ENCODE peak calls at places on chromosomes 11 and 22, in five cellular contexts. One of them, this sample, is unnamed. For H3K36me3, the result is how much of the 10 kb centered on the place peaks cover.

GRCh38 chr22:48496987-48497650 is 1330.6 kb downstream of the BRD1 start:
- DNase-seq in esophagus muscularis mucosa: no peak
- DNase-seq in adrenal gland: no peak
- DNase-seq in lower lobe of right lung: peak
- DNase-seq in MM.1S: no peak
- DNase-seq in this sample: no peak

GRCh38 chr22:36544107-36544620 is 15.2 kb upstream of the EIF3D start:
- DNase-seq in MM.1S: no peak
- DNase-seq in esophagus muscularis mucosa: no peak
- DNase-seq in lower lobe of right lung: no peak
- DNase-seq in adrenal gland: no peak
- DNase-seq in this sample: no peak

GRCh38 chr11:61068581-61068980 is 33.7 kb upstream of the CD5 start:
- DNase-seq in adrenal gland: no peak
- DNase-seq in MM.1S: no peak
- DNase-seq in esophagus muscularis mucosa: no peak
- DNase-seq in lower lobe of right lung: no peak
- DNase-seq in this sample: no peak

GRCh38 chr11:76201056-76201455 is 5.2 kb downstream of the WNT11 start:
- DNase-seq in adrenal gland: no peak
- DNase-seq in lower lobe of right lung: no peak
- DNase-seq in MM.1S: no peak
- DNase-seq in esophagus muscularis mucosa: no peak
- DNase-seq in this sample: no peak

GRCh38 chr22:21778705-21779363 is 43.2 kb upstream of the YPEL1 start:
- DNase-seq in MM.1S: no peak
- DNase-seq in esophagus muscularis mucosa: no peak
- DNase-seq in lower lobe of right lung: no peak
- DNase-seq in adrenal gland: no peak
- DNase-seq in this sample: no peak

GRCh38 chr11:66280428-66280827 is 2.5 kb downstream of the CNIH2 start:
- DNase-seq in MM.1S: no peak
- DNase-seq in adrenal gland: peak
- DNase-seq in esophagus muscularis mucosa: no peak
- DNase-seq in lower lobe of right lung: no peak
- DNase-seq in this sample: no peak

GRCh38 chr11:23554002-23554401 is 693.7 kb upstream of the CCDC179 start:
- DNase-seq in esophagus muscularis mucosa: no peak
- DNase-seq in lower lobe of right lung: no peak
- DNase-seq in adrenal gland: no peak
- DNase-seq in MM.1S: no peak
- DNase-seq in this sample: no peak

GRCh38 chr11:126265801-126266200 is 2.9 kb downstream of the SRPRA start:
- DNase-seq in lower lobe of right lung: no peak
- DNase-seq in adrenal gland: no peak
- DNase-seq in MM.1S: no peak
- DNase-seq in esophagus muscularis mucosa: no peak
- DNase-seq in this sample: no peak

GRCh38 chr22:37546436-37547248 is 13.6 kb upstream of the CDC42EP1 start:
- DNase-seq in lower lobe of right lung: peak
- DNase-seq in esophagus muscularis mucosa: no peak
- DNase-seq in adrenal gland: peak
- DNase-seq in MM.1S: no peak
- DNase-seq in this sample: no peak

GRCh38 chr11:131883332-131883731 is 512.9 kb downstream of the NTM start:
- DNase-seq in adrenal gland: no peak
- DNase-seq in lower lobe of right lung: no peak
- DNase-seq in esophagus muscularis mucosa: no peak
- DNase-seq in MM.1S: no peak
- DNase-seq in this sample: no peak

GRCh38 chr11:72084960-72085359 is 4.3 kb downstream of the LRRC51 start:
- DNase-seq in lower lobe of right lung: no peak
- DNase-seq in adrenal gland: no peak
- DNase-seq in esophagus muscularis mucosa: no peak
- DNase-seq in MM.1S: no peak
- DNase-seq in this sample: no peak

GRCh38 chr11:19079643-19080440 is 19.3 kb upstream of the MRGPRX2 start:
- DNase-seq in esophagus muscularis mucosa: peak
- DNase-seq in lower lobe of right lung: no peak
- DNase-seq in adrenal gland: peak
- DNase-seq in MM.1S: no peak
- DNase-seq in this sample: no peak

GRCh38 chr11:74341926-74342325 is 30.5 kb upstream of the P4HA3 start:
- DNase-seq in esophagus muscularis mucosa: no peak
- DNase-seq in adrenal gland: no peak
- DNase-seq in lower lobe of right lung: no peak
- DNase-seq in MM.1S: no peak
- DNase-seq in this sample: no peak

GRCh38 chr22:42419328-42419881 is 12.8 kb downstream of the NFAM1 start:
- DNase-seq in adrenal gland: no peak
- DNase-seq in MM.1S: peak
- DNase-seq in lower lobe of right lung: no peak
- DNase-seq in esophagus muscularis mucosa: no peak
- DNase-seq in this sample: no peak

GRCh38 chr22:31937328-31937727 is 7.0 kb upstream of the YWHAH start:
- DNase-seq in MM.1S: no peak
- DNase-seq in esophagus muscularis mucosa: no peak
- DNase-seq in adrenal gland: no peak
- DNase-seq in lower lobe of right lung: no peak
- DNase-seq in this sample: no peak

GRCh38 chr11:124754309-124754708 is 2.3 kb upstream of the VSIG2 start:
- DNase-seq in lower lobe of right lung: no peak
- DNase-seq in esophagus muscularis mucosa: no peak
- DNase-seq in adrenal gland: no peak
- DNase-seq in MM.1S: no peak
- DNase-seq in this sample: no peak

GRCh38 chr11:43936081-43936480 is 6.4 kb upstream of the C11orf96 start:
- DNase-seq in esophagus muscularis mucosa: no peak
- DNase-seq in MM.1S: no peak
- DNase-seq in lower lobe of right lung: no peak
- DNase-seq in adrenal gland: no peak
- DNase-seq in this sample: no peak

GRCh38 chr11:121547574-121547973 is 94.8 kb upstream of the SORL1-AS1 start:
- DNase-seq in esophagus muscularis mucosa: no peak
- DNase-seq in MM.1S: no peak
- DNase-seq in adrenal gland: no peak
- DNase-seq in lower lobe of right lung: no peak
- DNase-seq in this sample: no peak

GRCh38 chr11:27705873-27706820 is 5.9 kb upstream of the BDNF start:
- DNase-seq in adrenal gland: no peak
- DNase-seq in MM.1S: peak
- DNase-seq in lower lobe of right lung: no peak
- DNase-seq in esophagus muscularis mucosa: no peak
- DNase-seq in this sample: no peak

GRCh38 chr11:14184548-14184947 is 174.4 kb downstream of the RRAS2 start:
- DNase-seq in adrenal gland: no peak
- DNase-seq in MM.1S: no peak
- DNase-seq in lower lobe of right lung: no peak
- DNase-seq in esophagus muscularis mucosa: peak
- DNase-seq in this sample: no peak

GRCh38 chr11:124825876-124826275 is 25.7 kb upstream of the MSANTD2 start:
- DNase-seq in lower lobe of right lung: no peak
- DNase-seq in esophagus muscularis mucosa: no peak
- DNase-seq in adrenal gland: no peak
- DNase-seq in MM.1S: no peak
- DNase-seq in this sample: no peak

GRCh38 chr11:115287266-115287665 is 216.9 kb downstream of the CADM1 start:
- DNase-seq in esophagus muscularis mucosa: no peak
- DNase-seq in MM.1S: no peak
- DNase-seq in adrenal gland: no peak
- DNase-seq in lower lobe of right lung: no peak
- DNase-seq in this sample: no peak

GRCh38 chr22:25853902-25854301 is 111.9 kb downstream of the MYO18B start:
- DNase-seq in MM.1S: no peak
- DNase-seq in adrenal gland: no peak
- DNase-seq in lower lobe of right lung: no peak
- DNase-seq in esophagus muscularis mucosa: no peak
- DNase-seq in this sample: no peak

GRCh38 chr11:73961321-73961720 is 10.5 kb downstream of the DNAJB13 start:
- DNase-seq in lower lobe of right lung: no peak
- DNase-seq in adrenal gland: no peak
- DNase-seq in MM.1S: no peak
- DNase-seq in esophagus muscularis mucosa: no peak
- DNase-seq in this sample: no peak

GRCh38 chr11:130413383-130414106 is 14.9 kb downstream of the ADAMTS8 start:
- DNase-seq in MM.1S: no peak
- DNase-seq in esophagus muscularis mucosa: no peak
- DNase-seq in lower lobe of right lung: no peak
- DNase-seq in adrenal gland: no peak
- DNase-seq in this sample: no peak

GRCh38 chr11:2860636-2861035 is 24.9 kb downstream of the CDKN1C start:
- DNase-seq in lower lobe of right lung: no peak
- DNase-seq in MM.1S: no peak
- DNase-seq in adrenal gland: no peak
- DNase-seq in esophagus muscularis mucosa: no peak
- DNase-seq in this sample: no peak

GRCh38 chr11:134441706-134442105 is 29.7 kb upstream of the B3GAT1 start:
- DNase-seq in MM.1S: no peak
- DNase-seq in esophagus muscularis mucosa: no peak
- DNase-seq in lower lobe of right lung: no peak
- DNase-seq in adrenal gland: no peak
- DNase-seq in this sample: no peak
- H3K27ac ChIP-seq in MM.1S: no peak
- H3K27ac ChIP-seq in esophagus muscularis mucosa: no peak
- H3K27ac ChIP-seq in lower lobe of right lung: no peak
- H3K27ac ChIP-seq in adrenal gland: no peak
- H3K27ac ChIP-seq in this sample: no peak

DNA sequence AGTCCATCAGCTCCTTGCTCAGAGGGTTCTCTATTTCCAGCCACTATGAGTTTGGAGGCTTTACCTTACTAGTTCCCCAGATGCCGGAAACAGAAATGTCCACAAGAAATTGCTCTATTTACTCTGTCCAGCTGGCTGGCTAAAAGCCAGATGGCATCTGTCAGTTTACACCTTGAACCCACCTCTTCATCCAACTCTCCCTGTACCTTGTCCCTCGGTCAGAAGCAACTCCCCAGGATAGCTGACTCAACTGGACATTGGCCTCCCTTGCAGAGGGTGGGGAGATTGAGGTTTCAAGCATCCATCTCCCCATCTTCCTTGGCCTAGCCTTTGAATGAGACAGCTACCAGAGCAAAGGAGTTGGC is 1.7 kb downstream of the C2CD2L start:
- DNase-seq in esophagus muscularis mucosa: no peak
- DNase-seq in MM.1S: no peak
- DNase-seq in lower lobe of right lung: no peak
- DNase-seq in adrenal gland: no peak
- DNase-seq in this sample: no peak
- H3K4me3 ChIP-seq in esophagus muscularis mucosa: peak
- H3K4me3 ChIP-seq in MM.1S: peak
- H3K4me3 ChIP-seq in lower lobe of right lung: peak
- H3K4me3 ChIP-seq in adrenal gland: no peak
- H3K4me3 ChIP-seq in this sample: peak

GRCh38 chr22:19461506-19461905 is 14.0 kb upstream of the C22orf39 start:
- DNase-seq in esophagus muscularis mucosa: no peak
- DNase-seq in adrenal gland: no peak
- DNase-seq in MM.1S: no peak
- DNase-seq in lower lobe of right lung: no peak
- DNase-seq in this sample: no peak
- H3K36me3 ChIP-seq in esophagus muscularis mucosa: half or more
- H3K36me3 ChIP-seq in adrenal gland: half or more
- H3K36me3 ChIP-seq in MM.1S: under half
- H3K36me3 ChIP-seq in lower lobe of right lung: half or more
- H3K36me3 ChIP-seq in this sample: half or more

GRCh38 chr11:68306636-68307035 is 5.8 kb upstream of the LRP5 start:
- DNase-seq in MM.1S: no peak
- DNase-seq in lower lobe of right lung: no peak
- DNase-seq in esophagus muscularis mucosa: no peak
- DNase-seq in adrenal gland: no peak
- DNase-seq in this sample: no peak

GRCh38 chr11:68300076-68300830 is 12.1 kb upstream of the LRP5 start:
- DNase-seq in adrenal gland: no peak
- DNase-seq in esophagus muscularis mucosa: no peak
- DNase-seq in lower lobe of right lung: no peak
- DNase-seq in MM.1S: no peak
- DNase-seq in this sample: no peak

GRCh38 chr11:68302256-68303054 is 9.9 kb upstream of the LRP5 start:
- DNase-seq in MM.1S: no peak
- DNase-seq in lower lobe of right lung: peak
- DNase-seq in esophagus muscularis mucosa: no peak
- DNase-seq in adrenal gland: no peak
- DNase-seq in this sample: no peak

GRCh38 chr11:68303982-68304780 is 8.2 kb upstream of the LRP5 start:
- DNase-seq in MM.1S: no peak
- DNase-seq in esophagus muscularis mucosa: no peak
- DNase-seq in lower lobe of right lung: no peak
- DNase-seq in adrenal gland: no peak
- DNase-seq in this sample: no peak

DNA sequence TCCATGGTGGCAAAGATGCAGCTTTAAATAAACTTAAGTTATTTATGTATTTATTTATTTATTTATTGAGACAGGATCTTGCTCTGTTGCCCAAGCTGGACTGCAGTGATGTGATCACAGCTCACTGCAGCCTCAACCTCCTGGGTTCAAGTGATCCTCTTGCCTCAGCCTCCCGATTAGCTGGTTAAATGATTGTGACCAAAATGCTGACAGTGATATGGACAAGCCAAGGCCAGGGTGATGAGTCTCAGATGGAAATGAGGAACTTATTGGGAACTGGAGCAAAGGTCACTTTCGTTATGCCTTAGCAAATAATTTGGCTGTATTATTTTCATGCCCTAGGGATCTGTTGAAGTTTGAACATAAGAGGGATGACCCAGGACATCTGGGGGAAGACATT is 9.3 kb upstream of the LRP5 start:
- DNase-seq in adrenal gland: no peak
- DNase-seq in esophagus muscularis mucosa: no peak
- DNase-seq in MM.1S: no peak
- DNase-seq in lower lobe of right lung: no peak
- DNase-seq in this sample: no peak
- H3K27ac ChIP-seq in adrenal gland: no peak
- H3K27ac ChIP-seq in esophagus muscularis mucosa: no peak
- H3K27ac ChIP-seq in MM.1S: no peak
- H3K27ac ChIP-seq in lower lobe of right lung: no peak
- H3K27ac ChIP-seq in this sample: no peak

This sample was measured in CD4-positive, alpha-beta memory T cell.